ENCODE peak calls at places on chromosomes 1 and 21, in seven cellular contexts. Y, U, E, I, M, J and N are unnamed samples.

GRCh38 chr1:16012590-16013219 is 5.1 kb downstream of the HSPB7 start:
- DNase-seq in I (peak; percentile 75), Y (no peak), E (peak; percentile 77), M (peak; percentile 34), J (peak; percentile 90), U (no peak), N (peak; percentile 68)

GRCh38 chr1:15616704-15617172 is 520 bp upstream of the DDI2 start:
- DNase-seq in I (peak; percentile 66), J (peak; percentile 27), M (no peak), U (no peak), Y (no peak), E (peak; percentile 38), N (no peak)

GRCh38 chr1:1331068-1331965 is at the start of gene TAS1R3:
- DNase-seq in U (no peak), I (no peak), J (no peak), E (no peak), M (no peak), Y (no peak), N (no peak)

GRCh38 chr21:21007606-21008005 is 9.4 kb downstream of the NCAM2 start:
- DNase-seq in U (no peak), M (no peak), I (peak; percentile 53), Y (peak; percentile 5), E (no peak), J (no peak), N (no peak)

GRCh38 chr1:230020451-230020850 is 46.6 kb upstream of the GALNT2 start:
- DNase-seq in M (no peak), Y (no peak), E (no peak), I (no peak), U (no peak), J (no peak), N (no peak)

GRCh38 chr1:19437911-19438310 is 47.4 kb downstream of the CAPZB start:
- DNase-seq in E (no peak), I (no peak), U (no peak), J (peak; percentile 90), Y (no peak), M (no peak), N (no peak)

GRCh38 chr1:99786751-99787501 is 20.5 kb upstream of the FRRS1 start:
- DNase-seq in M (peak; percentile 23), E (no peak), J (no peak), Y (no peak), I (no peak), U (no peak), N (no peak)

GRCh38 chr1:216323344-216323743 is 99.9 kb downstream of the USH2A start:
- DNase-seq in E (no peak), I (no peak), M (no peak), Y (no peak), U (no peak), J (no peak), N (no peak)

GRCh38 chr1:213759359-213760181 is 228.2 kb upstream of the PROX1 start:
- DNase-seq in J (no peak), E (peak; percentile 32), U (no peak), I (no peak), M (no peak), Y (no peak), N (no peak)

GRCh38 chr1:223095870-223096269 is 47.2 kb downstream of the TLR5 start:
- DNase-seq in U (no peak), J (no peak), I (no peak), Y (no peak), E (no peak), M (no peak), N (no peak)

GRCh38 chr1:67004176-67004575 is 49.8 kb downstream of the SLC35D1 start:
- DNase-seq in M (no peak), Y (no peak), E (no peak), U (no peak), I (no peak), J (no peak), N (no peak)

GRCh38 chr1:150530491-150531159 is 15.1 kb downstream of the FALEC start:
- DNase-seq in U (no peak), I (no peak), E (no peak), M (no peak), J (no peak), Y (no peak), N (no peak)

GRCh38 chr1:52825868-52826267 is 16.7 kb upstream of the ZYG11A start:
- DNase-seq in U (no peak), E (no peak), Y (no peak), I (no peak), J (no peak), M (peak; percentile 48), N (no peak)
- TF ChIP-seq CTCF in U (peak; percentile 22), E (peak; percentile 41), Y (no peak), I (peak; percentile 31), J (no peak), M (peak; percentile 80), N (no peak)

GRCh38 chr1:182198006-182198605 is 136.6 kb upstream of the ZNF648 start:
- DNase-seq in E (no peak), U (no peak), M (no peak), I (no peak), J (no peak), Y (no peak), N (no peak)
- TF ChIP-seq CTCF in E (no peak), U (no peak), M (peak; percentile 42), I (peak; percentile 24), J (peak; percentile 13), Y (peak; percentile 28), N (no peak)

GRCh38 chr1:23670709-23671108 is 20.9 kb upstream of the RPL11 start:
- DNase-seq in M (no peak), U (no peak), Y (no peak), I (no peak), E (no peak), J (no peak), N (no peak)

GRCh38 chr1:23660671-23661070 is 30.9 kb upstream of the RPL11 start:
- DNase-seq in J (no peak), U (no peak), Y (no peak), E (no peak), I (no peak), M (no peak), N (no peak)

GRCh38 chr1:23661887-23662286 is 29.7 kb upstream of the RPL11 start:
- DNase-seq in J (no peak), U (no peak), Y (no peak), I (no peak), M (no peak), E (no peak), N (no peak)

GRCh38 chr1:23667411-23667810 is 24.2 kb upstream of the RPL11 start:
- DNase-seq in U (no peak), Y (no peak), M (peak; percentile 77), I (no peak), E (no peak), J (no peak), N (no peak)

DNA sequence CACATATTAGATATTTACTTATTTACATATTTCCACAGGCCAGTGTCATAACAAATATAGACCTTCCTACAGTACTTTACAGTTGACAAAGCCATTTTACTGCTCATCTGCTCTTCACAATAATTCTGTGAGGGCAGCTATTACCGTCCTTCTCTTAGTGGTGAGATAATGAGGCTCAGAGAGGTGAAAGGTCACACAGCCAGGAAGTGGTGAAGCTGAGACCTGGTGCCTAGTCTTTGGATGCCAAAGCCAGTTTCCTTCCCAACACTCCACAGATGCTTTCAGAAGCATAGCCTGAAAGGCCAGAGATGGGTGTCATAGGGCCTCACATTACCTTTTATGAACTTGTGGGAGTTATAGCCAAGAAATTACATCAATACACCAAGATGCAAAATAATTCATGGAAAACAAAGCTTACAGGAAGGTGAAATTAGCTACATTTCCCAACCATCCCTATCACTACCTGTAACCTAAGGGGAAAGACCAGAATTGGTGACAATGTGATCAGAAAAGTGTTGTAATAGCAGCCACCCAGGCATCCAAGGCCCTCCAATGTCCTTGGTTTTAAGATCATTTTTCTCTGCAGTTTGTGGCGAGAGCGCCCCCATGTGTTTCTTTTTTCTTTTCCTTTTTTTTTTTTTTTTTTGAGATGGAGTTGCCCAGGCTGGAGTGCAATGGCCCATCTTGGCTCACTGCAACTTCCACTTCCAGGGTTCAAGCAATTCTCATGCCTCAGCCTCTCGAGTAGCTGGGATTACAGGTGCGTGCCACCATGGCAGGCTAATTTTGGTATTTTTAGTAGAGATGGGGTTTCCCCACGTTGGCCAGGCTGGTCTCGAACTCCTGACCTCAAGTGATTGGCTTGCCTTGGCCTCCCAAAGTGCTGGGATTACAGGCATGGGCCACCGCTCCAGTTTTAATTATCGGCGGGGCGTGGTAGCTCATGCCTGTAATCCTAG is 26.5 kb upstream of the RPL11 start:
- DNase-seq in J (no peak), E (peak; percentile 54), I (peak; percentile 9), Y (no peak), M (peak; percentile 81), U (no peak), N (peak; percentile 54)
- TF ChIP-seq CTCF in J (peak; percentile 37), E (peak; percentile 66), I (peak; percentile 37), Y (peak; percentile 47), M (peak; percentile 78), U (no peak), N (peak; percentile 63)

GRCh38 chr1:33119532-33120217 is 38.7 kb downstream of the AZIN2 start:
- DNase-seq in Y (no peak), U (no peak), J (no peak), M (peak; percentile 24), E (no peak), I (peak; percentile 33), N (no peak)

GRCh38 chr1:33120436-33121231 is 39.7 kb downstream of the AZIN2 start:
- DNase-seq in J (no peak), E (peak; percentile 50), M (no peak), Y (no peak), I (peak; percentile 49), U (no peak), N (no peak)

GRCh38 chr1:33119050-33119449 is 38.1 kb downstream of the AZIN2 start:
- DNase-seq in J (no peak), Y (no peak), E (no peak), M (no peak), U (no peak), I (no peak), N (no peak)

GRCh38 chr1:33118274-33118673 is 37.3 kb downstream of the AZIN2 start:
- DNase-seq in J (no peak), E (no peak), U (no peak), M (no peak), Y (no peak), I (no peak), N (no peak)

GRCh38 chr1:33117440-33118085 is 36.6 kb downstream of the AZIN2 start:
- DNase-seq in E (no peak), U (no peak), I (no peak), M (no peak), J (no peak), Y (no peak), N (no peak)
- TF ChIP-seq CTCF in E (no peak), U (no peak), I (no peak), M (no peak), J (no peak), Y (no peak), N (no peak)

GRCh38 chr1:36406440-36406839 is 8.7 kb upstream of the LSM10 start:
- DNase-seq in Y (no peak), M (no peak), U (no peak), I (no peak), J (no peak), E (no peak), N (no peak)

GRCh38 chr1:36415661-36416346 is 18.1 kb upstream of the LSM10 start:
- DNase-seq in I (no peak), E (no peak), U (no peak), Y (no peak), J (no peak), M (no peak), N (no peak)

GRCh38 chr1:36408479-36408878 is 10.8 kb upstream of the LSM10 start:
- DNase-seq in Y (no peak), M (no peak), E (peak; percentile 67), I (peak; percentile 73), U (no peak), J (no peak), N (no peak)

GRCh38 chr1:36414384-36414783 is 16.7 kb upstream of the LSM10 start:
- DNase-seq in J (no peak), M (no peak), U (no peak), I (no peak), Y (no peak), E (no peak), N (no peak)

GRCh38 chr1:36411674-36412648 is 14.3 kb upstream of the LSM10 start:
- DNase-seq in J (no peak), I (peak; percentile 61), U (peak; percentile 38), E (no peak), M (no peak), Y (no peak), N (peak; percentile 84)
- TF ChIP-seq CTCF in J (no peak), I (no peak), U (no peak), E (peak; percentile 8), M (peak; percentile 37), Y (no peak), N (no peak)